ENCODE peak calls at places on chromosomes 5 and 9, in nine cellular contexts. J, Z, L, S, Q, P, K, C and I are unnamed samples.
A peak's percentile ranks its signal among the peaks of the same experiment; 100 is the strongest.

GRCh38 chr5:172051643-172052362 is 45.4 kb upstream of the FBXW11 start:
- DNase-seq in J (no peak), Z (no peak), L (no peak), S (no peak), Q (no peak), P (no peak), K (no peak), C (no peak), I (peak; percentile 6)

GRCh38 chr5:31626156-31626555 is 12.8 kb upstream of the PDZD2 start:
- DNase-seq in J (no peak), Z (no peak), L (no peak), S (no peak), Q (no peak), P (no peak), K (no peak), C (no peak), I (no peak)

GRCh38 chr9:135447126-135447525 is 32.5 kb upstream of the PPP1R26 start:
- DNase-seq in J (no peak), Z (no peak), L (no peak), S (no peak), Q (no peak), P (no peak), K (no peak), C (no peak), I (no peak)

GRCh38 chr9:94861589-94862241 is 135.2 kb downstream of the AOPEP start:
- DNase-seq in J (no peak), Z (no peak), L (peak; percentile 71), S (no peak), Q (no peak), P (peak; percentile 60), K (peak; percentile 73), C (peak; percentile 69), I (peak; percentile 85)

GRCh38 chr9:123358181-123358894 is 2.3 kb downstream of the CRB2 start:
- DNase-seq in J (no peak), Z (no peak), L (no peak), S (no peak), Q (no peak), P (no peak), K (no peak), C (no peak), I (no peak)

GRCh38 chr5:157160001-157160400 is 6.1 kb downstream of the GARIN3 start:
- DNase-seq in J (no peak), Z (no peak), L (no peak), S (no peak), Q (no peak), P (no peak), K (no peak), C (no peak), I (no peak)

GRCh38 chr9:23769307-23769935 is 56.6 kb downstream of the ELAVL2 start:
- DNase-seq in J (no peak), Z (no peak), L (peak; percentile 0), S (no peak), Q (no peak), P (peak; percentile 83), K (no peak), C (peak; percentile 83), I (peak; percentile 95)

GRCh38 chr5:80204808-80205614 is 50.8 kb downstream of the SERINC5 start:
- DNase-seq in J (no peak), Z (no peak), L (peak; percentile 88), S (no peak), Q (no peak), P (no peak), K (no peak), C (no peak), I (peak; percentile 76)

GRCh38 chr5:34409376-34409775 is 246.8 kb upstream of the RAI14 start:
- DNase-seq in J (no peak), Z (no peak), L (no peak), S (no peak), Q (no peak), P (no peak), K (no peak), C (no peak), I (no peak)

GRCh38 chr9:1366300-1366699 is 316.1 kb downstream of the DMRT2 start:
- DNase-seq in J (no peak), Z (no peak), L (no peak), S (no peak), Q (no peak), P (no peak), K (no peak), C (no peak), I (no peak)

GRCh38 chr5:175635854-175636253 is 22.0 kb upstream of the HRH2 start:
- DNase-seq in J (no peak), Z (no peak), L (no peak), S (no peak), Q (no peak), P (no peak), K (no peak), C (no peak), I (no peak)

GRCh38 chr5:177994561-177995190 is 1.4 kb downstream of the PROP1 start:
- DNase-seq in J (no peak), Z (no peak), L (no peak), S (no peak), Q (no peak), P (no peak), K (no peak), C (no peak), I (no peak)

GRCh38 chr5:76175051-76175666 is 92.0 kb downstream of the SV2C start:
- DNase-seq in J (peak; percentile 72), Z (peak; percentile 28), L (peak; percentile 55), S (peak; percentile 62), Q (no peak), P (peak; percentile 58), K (peak; percentile 41), C (no peak), I (peak; percentile 6)

GRCh38 chr5:58922392-58923171 is 339.7 kb downstream of the RAB3C start:
- DNase-seq in J (no peak), Z (no peak), L (peak; percentile 66), S (no peak), Q (no peak), P (no peak), K (no peak), C (no peak), I (peak; percentile 83)

GRCh38 chr5:54090495-54091084 is 219.8 kb downstream of the ARL15 start:
- DNase-seq in J (no peak), Z (no peak), L (peak; percentile 87), S (no peak), Q (no peak), P (peak; percentile 49), K (peak; percentile 67), C (peak; percentile 71), I (peak; percentile 88)

GRCh38 chr5:145856285-145856818 is 16.5 kb downstream of the GRXCR2 start:
- DNase-seq in J (peak; percentile 73), Z (peak; percentile 26), L (peak; percentile 68), S (no peak), Q (no peak), P (no peak), K (peak; percentile 67), C (no peak), I (peak; percentile 79)

GRCh38 chr5:179323026-179323571 is 22.2 kb downstream of the ADAMTS2 start:
- DNase-seq in J (peak; percentile 7), Z (no peak), L (no peak), S (no peak), Q (no peak), P (no peak), K (no peak), C (no peak), I (no peak)

GRCh38 chr5:27191786-27192505 is 153.6 kb upstream of the CDH9 start:
- DNase-seq in J (no peak), Z (no peak), L (peak; percentile 65), S (no peak), Q (no peak), P (no peak), K (no peak), C (no peak), I (peak; percentile 42)

GRCh38 chr5:12292610-12293204 is 388.5 kb upstream of the CTNND2 start:
- DNase-seq in J (no peak), Z (no peak), L (no peak), S (no peak), Q (no peak), P (peak; percentile 50), K (no peak), C (no peak), I (peak; percentile 15)

GRCh38 chr9:11319477-11320060 is 706.8 kb upstream of the PTPRD start:
- DNase-seq in J (peak; percentile 17), Z (no peak), L (peak; percentile 13), S (no peak), Q (no peak), P (peak; percentile 38), K (no peak), C (no peak), I (no peak)

GRCh38 chr9:82168585-82168984 is 180.0 kb downstream of the SPATA31D1 start:
- DNase-seq in J (no peak), Z (no peak), L (no peak), S (no peak), Q (no peak), P (peak; percentile 52), K (peak; percentile 53), C (no peak), I (peak; percentile 72)

GRCh38 chr5:132459031-132459982 is 31.3 kb downstream of the IRF1 start:
- DNase-seq in J (no peak), Z (no peak), L (peak; percentile 54), S (no peak), Q (no peak), P (peak; percentile 88), K (peak; percentile 77), C (no peak), I (peak; percentile 85)

GRCh38 chr9:114006155-114006550 is 71.9 kb downstream of the AMBP start:
- DNase-seq in J (peak; percentile 3), Z (no peak), L (no peak), S (no peak), Q (no peak), P (no peak), K (no peak), C (no peak), I (no peak)

GRCh38 chr9:129338701-129339445 is 160.8 kb upstream of the IER5L start:
- DNase-seq in J (no peak), Z (no peak), L (peak; percentile 53), S (no peak), Q (no peak), P (no peak), K (peak; percentile 58), C (no peak), I (no peak)

GRCh38 chr5:13704401-13704800 is 240.1 kb downstream of the DNAH5 start:
- DNase-seq in J (no peak), Z (no peak), L (no peak), S (no peak), Q (no peak), P (peak; percentile 18), K (no peak), C (no peak), I (peak; percentile 7)

GRCh38 chr9:121690766-121691165 is 39.3 kb downstream of the DAB2IP start:
- DNase-seq in J (no peak), Z (no peak), L (no peak), S (no peak), Q (no peak), P (no peak), K (no peak), C (no peak), I (no peak)

GRCh38 chr9:6645153-6646027 is at the start of gene GLDC:
- DNase-seq in J (peak; percentile 92), Z (peak; percentile 29), L (no peak), S (peak; percentile 87), Q (peak; percentile 14), P (peak; percentile 88), K (peak; percentile 42), C (no peak), I (no peak)

GRCh38 chr5:58722160-58722559 is 139.3 kb downstream of the RAB3C start:
- DNase-seq in J (no peak), Z (no peak), L (no peak), S (no peak), Q (no peak), P (no peak), K (no peak), C (no peak), I (no peak)